ENCODE peak calls at places on chromosome 22, in eight cellular contexts. T is stomach; J is GM12878; K is left ventricle myocardium inferior; F is SK-N-SH; S is CD4-positive, alpha-beta T cell; Y is prostate gland; U is uterus. V is an unnamed sample.

GRCh38 chr22:21028277-21029251 is 3.8 kb downstream of the SLC7A4 start:
- DNase-seq in T (no peak), J (no peak), K (no peak), F (no peak), S (no peak), Y (no peak), U (no peak), V (no peak)

GRCh38 chr22:35352214-35353111 is 28.4 kb upstream of the HMOX1 start:
- DNase-seq in T (peak; percentile 57), J (no peak), K (peak; percentile 74), F (no peak), S (no peak), Y (no peak), U (peak; percentile 55), V (peak; percentile 62)

GRCh38 chr22:29012923-29013322 is 48.7 kb downstream of the C22orf31 start:
- DNase-seq in T (no peak), J (no peak), K (no peak), F (no peak), S (no peak), Y (no peak), U (no peak), V (no peak)

GRCh38 chr22:22005945-22006595 is 23.5 kb upstream of the TOP3B start:
- DNase-seq in T (no peak), J (no peak), K (no peak), F (no peak), S (no peak), Y (no peak), U (no peak), V (no peak)

GRCh38 chr22:35380537-35381423 is at the start of gene HMOX1:
- DNase-seq in T (peak; percentile 91), J (no peak), K (peak; percentile 92), F (peak; percentile 92), S (peak; percentile 12), Y (peak; percentile 83), U (peak; percentile 89), V (peak; percentile 86)

GRCh38 chr22:24178502-24179440 is 2.5 kb upstream of the SUSD2 start:
- DNase-seq in T (no peak), J (no peak), K (no peak), F (peak; percentile 57), S (no peak), Y (no peak), U (no peak), V (no peak)

GRCh38 chr22:37413546-37413945 is 13.7 kb downstream of the ELFN2 start:
- DNase-seq in T (no peak), J (no peak), K (no peak), F (no peak), S (no peak), Y (no peak), U (no peak), V (no peak)

GRCh38 chr22:37616205-37617083 is 7.8 kb downstream of the GGA1 start:
- DNase-seq in T (no peak), J (no peak), K (no peak), F (no peak), S (no peak), Y (no peak), U (no peak), V (no peak)

GRCh38 chr22:20953668-20954500 is 13.2 kb upstream of the AIFM3 start:
- DNase-seq in T (no peak), J (no peak), K (no peak), F (no peak), S (no peak), Y (peak; percentile 81), U (peak; percentile 32), V (no peak)

GRCh38 chr22:36303115-36303467 is 50.2 kb downstream of the APOL1 start:
- DNase-seq in T (no peak), J (no peak), K (no peak), F (no peak), S (no peak), Y (no peak), U (no peak), V (no peak)

GRCh38 chr22:29443452-29443851 is 5.1 kb downstream of the RFPL1 start:
- DNase-seq in T (no peak), J (no peak), K (no peak), F (no peak), S (no peak), Y (no peak), U (no peak), V (no peak)

GRCh38 chr22:50477923-50478322 is 3.1 kb upstream of the SBF1 start:
- DNase-seq in T (no peak), J (no peak), K (no peak), F (no peak), S (no peak), Y (no peak), U (no peak), V (no peak)

GRCh38 chr22:36977401-36977861 is 41.8 kb downstream of the TST start:
- DNase-seq in T (peak; percentile 67), J (peak; percentile 28), K (peak; percentile 48), F (peak; percentile 56), S (peak; percentile 72), Y (peak; percentile 17), U (peak; percentile 47), V (no peak)

GRCh38 chr22:31049815-31050420 is 31.2 kb upstream of the SMTN start:
- DNase-seq in T (no peak), J (no peak), K (no peak), F (no peak), S (no peak), Y (no peak), U (no peak), V (no peak)

GRCh38 chr22:23124611-23125511 is 16.9 kb downstream of the RSPH14 start:
- DNase-seq in T (peak; percentile 62), J (no peak), K (no peak), F (no peak), S (no peak), Y (no peak), U (no peak), V (no peak)

GRCh38 chr22:50469377-50470305 is 5.2 kb downstream of the SBF1 start:
- DNase-seq in T (peak; percentile 83), J (peak; percentile 87), K (peak; percentile 41), F (no peak), S (peak; percentile 97), Y (peak; percentile 56), U (no peak), V (no peak)

GRCh38 chr22:26680485-26680884 is 23.1 kb downstream of the MIAT start:
- DNase-seq in T (no peak), J (no peak), K (no peak), F (no peak), S (no peak), Y (no peak), U (no peak), V (no peak)

GRCh38 chr22:38737302-38738060 is 18.3 kb downstream of the SUN2 start:
- DNase-seq in T (no peak), J (no peak), K (no peak), F (no peak), S (no peak), Y (no peak), U (no peak), V (no peak)

GRCh38 chr22:24994070-24994763 is 41.7 kb downstream of the KIAA1671 start:
- DNase-seq in T (peak; percentile 58), J (no peak), K (no peak), F (no peak), S (no peak), Y (no peak), U (no peak), V (no peak)

GRCh38 chr22:29219881-29220670 is 14.4 kb downstream of the EMID1 start:
- DNase-seq in T (peak; percentile 60), J (no peak), K (no peak), F (peak; percentile 21), S (no peak), Y (no peak), U (no peak), V (no peak)

GRCh38 chr22:17172172-17172833 is 13.2 kb upstream of the HDHD5 start:
- DNase-seq in T (no peak), J (no peak), K (peak; percentile 64), F (peak; percentile 34), S (no peak), Y (peak; percentile 55), U (peak; percentile 31), V (no peak)

GRCh38 chr22:17970205-17970708 is 54.1 kb downstream of the MICAL3 start:
- DNase-seq in T (no peak), J (no peak), K (no peak), F (no peak), S (no peak), Y (no peak), U (no peak), V (no peak)

GRCh38 chr22:37638351-37639069 is 959 bp upstream of the SH3BP1 start:
- DNase-seq in T (peak; percentile 43), J (no peak), K (no peak), F (no peak), S (no peak), Y (no peak), U (no peak), V (no peak)

GRCh38 chr22:23829845-23830372 is 8.9 kb downstream of the DERL3 start:
- DNase-seq in T (no peak), J (no peak), K (no peak), F (peak; percentile 35), S (no peak), Y (no peak), U (no peak), V (no peak)

GRCh38 chr22:46542011-46542985 is 4.9 kb upstream of the CELSR1 start:
- DNase-seq in T (peak; percentile 80), J (peak; percentile 21), K (peak; percentile 70), F (peak; percentile 97), S (peak; percentile 63), Y (peak; percentile 70), U (peak; percentile 60), V (no peak)

GRCh38 chr22:32631507-32632245 is 157.1 kb downstream of the FBXO7 start:
- DNase-seq in T (no peak), J (no peak), K (no peak), F (no peak), S (no peak), Y (no peak), U (no peak), V (no peak)
- TF ChIP-seq CTCF in T (no peak), J (no peak), K (no peak), F (no peak), S (no peak), Y (no peak), U (no peak), V (no peak)

DNA sequence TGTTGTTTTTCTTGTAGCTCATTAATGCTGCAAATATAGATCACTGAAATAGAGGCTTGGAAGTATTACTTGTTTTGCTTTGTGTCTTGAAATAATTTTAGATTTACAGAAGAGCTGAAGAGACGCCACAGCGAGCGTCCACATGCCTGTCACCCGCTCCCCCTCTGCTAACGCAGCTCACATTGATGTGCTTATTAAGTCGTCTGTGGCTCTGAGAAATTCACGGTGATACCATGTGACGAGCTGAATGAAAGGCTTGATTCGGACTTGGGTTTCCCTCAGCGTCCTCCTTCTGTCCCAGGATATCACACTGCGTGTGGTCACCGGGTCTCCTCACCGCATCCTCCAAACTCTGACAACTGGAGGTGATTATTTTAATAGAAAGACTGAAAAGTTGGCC is 365.4 kb downstream of the BRD1 start:
- DNase-seq in T (no peak), J (no peak), K (no peak), F (no peak), S (no peak), Y (no peak), U (no peak), V (no peak)
- H3K9me3 ChIP-seq in T (no peaks in the 10 kb centered on the region), J (no peaks in the 10 kb centered on the region), K (no peaks in the 10 kb centered on the region), F (no peaks in the 10 kb centered on the region), S (no peaks in the 10 kb centered on the region), Y (no peaks in the 10 kb centered on the region), U (no peaks in the 10 kb centered on the region), V (no peaks in the 10 kb centered on the region)

GRCh38 chr22:39808087-39808486 is 85.5 kb downstream of the ENTHD1 start:
- DNase-seq in T (no peak), J (no peak), K (no peak), F (peak; percentile 4), S (no peak), Y (no peak), U (no peak), V (no peak)
- TF ChIP-seq CTCF in T (no peak), J (peak; percentile 24), K (peak; percentile 36), F (peak; percentile 24), S (no peak), Y (no peak), U (no peak), V (no peak)

GRCh38 chr22:44037519-44038370 is 13.6 kb downstream of the PARVB start:
- DNase-seq in T (no peak), J (no peak), K (no peak), F (no peak), S (no peak), Y (no peak), U (peak; percentile 63), V (no peak)
- H3K9me3 ChIP-seq in T (no peaks in the 10 kb centered on the region), J (no peaks in the 10 kb centered on the region), K (no peaks in the 10 kb centered on the region), F (no peaks in the 10 kb centered on the region), S (no peaks in the 10 kb centered on the region), Y (no peaks in the 10 kb centered on the region), U (no peaks in the 10 kb centered on the region), V (no peaks in the 10 kb centered on the region)